ENCODE peak calls at places on chromosomes 7 and 10, in eight cellular contexts. R is hepatocyte; U is neuronal stem cell; I is heart right ventricle; Y is Peyer's patch; P is Panc1; F is lower lobe of right lung; D is CD8-positive, alpha-beta T cell. W is an unnamed sample.

GRCh38 chr7:99828818-99829217 is 1.0 kb downstream of the CYP3A43 start:
- DNase-seq in D (no peak), U (no peak), P (no peak), I (no peak), Y (no peak), R (no peak), F (no peak), W (no peak)

GRCh38 chr10:123298583-123298982 is 144.4 kb downstream of the BUB3 start:
- DNase-seq in I (no peak), U (no peak), Y (no peak), F (no peak), R (no peak), P (no peak), D (no peak), W (no peak)

GRCh38 chr10:32207544-32207943 is 139.4 kb downstream of the EPC1 start:
- DNase-seq in Y (no peak), I (peak), F (peak), P (no peak), U (no peak), R (peak), D (peak), W (no peak)

GRCh38 chr10:6052247-6053221 is 9.6 kb downstream of the IL2RA start:
- DNase-seq in R (no peak), P (no peak), Y (peak), I (no peak), U (no peak), F (no peak), D (peak), W (no peak)

GRCh38 chr7:76191783-76192240 is 9.9 kb upstream of the SRRM3 start:
- DNase-seq in D (no peak), Y (no peak), R (peak), F (no peak), U (no peak), P (no peak), I (no peak), W (peak)

GRCh38 chr7:2165239-2165609 is 67.5 kb downstream of the MAD1L1 start:
- DNase-seq in R (no peak), P (no peak), F (no peak), I (no peak), U (no peak), D (peak), Y (no peak), W (no peak)

GRCh38 chr7:66157060-66157459 is 42.4 kb downstream of the CRCP start:
- DNase-seq in P (no peak), F (no peak), Y (no peak), I (no peak), D (no peak), R (no peak), U (no peak), W (no peak)

GRCh38 chr10:58341947-58342346 is 7.1 kb downstream of the UBE2D1 start:
- DNase-seq in U (no peak), I (no peak), P (no peak), F (no peak), D (no peak), R (no peak), Y (no peak), W (no peak)

GRCh38 chr10:133156674-133157579 is 3.1 kb upstream of the KNDC1 start:
- DNase-seq in Y (no peak), U (no peak), D (no peak), I (no peak), P (no peak), F (no peak), R (no peak), W (no peak)

GRCh38 chr7:130150587-130150986 is 54.6 kb downstream of the TMEM209 start:
- DNase-seq in P (no peak), U (no peak), D (no peak), I (no peak), R (no peak), F (no peak), Y (peak), W (no peak)

GRCh38 chr7:128137096-128137655 is 103.9 kb upstream of the LEP start:
- DNase-seq in P (no peak), U (no peak), I (no peak), Y (no peak), R (peak), F (no peak), D (no peak), W (no peak)

GRCh38 chr10:5527332-5528200 is 2.8 kb downstream of the CALML3 start:
- DNase-seq in I (no peak), Y (no peak), R (no peak), U (no peak), P (no peak), D (no peak), F (peak), W (no peak)

GRCh38 chr10:96043895-96044580 is 655 bp downstream of the CCNJ start:
- DNase-seq in U (peak), Y (peak), P (no peak), F (peak), R (peak), I (peak), D (no peak), W (no peak)

GRCh38 chr10:37780536-37780935 is 76.9 kb downstream of the ZNF248 start:
- DNase-seq in P (no peak), I (no peak), U (no peak), Y (no peak), R (no peak), D (no peak), F (no peak), W (no peak)

GRCh38 chr10:84335516-84335915 is 7.1 kb downstream of the CCSER2 start:
- DNase-seq in R (no peak), U (no peak), D (no peak), I (no peak), F (no peak), P (no peak), Y (no peak), W (no peak)

GRCh38 chr10:125407000-125407502 is 246.7 kb upstream of the CTBP2 start:
- DNase-seq in P (no peak), U (no peak), I (no peak), Y (no peak), D (no peak), R (peak), F (no peak), W (no peak)

GRCh38 chr7:32941996-32942782 is 15.1 kb upstream of the FKBP9 start:
- DNase-seq in P (no peak), U (peak), R (peak), F (peak), I (peak), D (peak), Y (peak), W (no peak)

GRCh38 chr10:114694735-114695134 is 36.7 kb upstream of the ABLIM1 start:
- DNase-seq in I (no peak), P (no peak), F (no peak), U (peak), R (peak), Y (no peak), D (no peak), W (peak)

GRCh38 chr10:116241025-116241424 is 32.0 kb downstream of the GFRA1 start:
- DNase-seq in P (no peak), D (no peak), Y (no peak), U (no peak), R (no peak), F (no peak), I (no peak), W (no peak)

GRCh38 chr10:125028291-125028867 is 86.5 kb downstream of the ZRANB1 start:
- DNase-seq in F (no peak), U (no peak), R (no peak), I (no peak), Y (no peak), P (no peak), D (no peak), W (no peak)

GRCh38 chr7:569071-569855 is 49.6 kb upstream of the PDGFA start:
- DNase-seq in F (peak), P (no peak), R (no peak), U (no peak), Y (no peak), I (no peak), D (no peak), W (no peak)

GRCh38 chr7:568031-568680 is 48.5 kb upstream of the PDGFA start:
- DNase-seq in I (peak), D (no peak), U (no peak), F (peak), Y (no peak), P (no peak), R (no peak), W (no peak)

GRCh38 chr7:569996-570800 is 50.6 kb upstream of the PDGFA start:
- DNase-seq in Y (no peak), I (no peak), F (peak), U (no peak), D (no peak), R (no peak), P (no peak), W (no peak)

GRCh38 chr7:567305-567883 is 47.7 kb upstream of the PDGFA start:
- DNase-seq in I (no peak), Y (no peak), U (no peak), R (no peak), P (no peak), D (no peak), F (no peak), W (no peak)

GRCh38 chr7:568681-569035 is 49.0 kb upstream of the PDGFA start:
- DNase-seq in I (peak), R (peak), F (peak), U (no peak), Y (no peak), P (no peak), D (no peak), W (no peak)
- H3K27ac ChIP-seq in I (peak), R (no peak), F (no peak), U (no peak), Y (no peak), P (no peak), D (no peak), W (no peak)

GRCh38 chr10:13529714-13529973 is 830 bp upstream of the BEND7 start:
- DNase-seq in D (no peak), U (no peak), P (no peak), F (no peak), Y (no peak), R (no peak), I (no peak), W (no peak)
- H3K4me3 ChIP-seq in D (no peak), U (peak), P (no peak), F (peak), Y (peak), R (peak), I (peak), W (no peak)

GRCh38 chr7:136114966-136115762 is 138.0 kb upstream of the MTPN start:
- DNase-seq in F (no peak), I (peak), P (peak), R (peak), D (no peak), Y (peak), U (peak), W (peak)

GRCh38 chr7:136117539-136117938 is 140.4 kb upstream of the MTPN start:
- DNase-seq in R (no peak), U (no peak), F (no peak), I (no peak), D (no peak), Y (no peak), P (no peak), W (no peak)

DNA sequence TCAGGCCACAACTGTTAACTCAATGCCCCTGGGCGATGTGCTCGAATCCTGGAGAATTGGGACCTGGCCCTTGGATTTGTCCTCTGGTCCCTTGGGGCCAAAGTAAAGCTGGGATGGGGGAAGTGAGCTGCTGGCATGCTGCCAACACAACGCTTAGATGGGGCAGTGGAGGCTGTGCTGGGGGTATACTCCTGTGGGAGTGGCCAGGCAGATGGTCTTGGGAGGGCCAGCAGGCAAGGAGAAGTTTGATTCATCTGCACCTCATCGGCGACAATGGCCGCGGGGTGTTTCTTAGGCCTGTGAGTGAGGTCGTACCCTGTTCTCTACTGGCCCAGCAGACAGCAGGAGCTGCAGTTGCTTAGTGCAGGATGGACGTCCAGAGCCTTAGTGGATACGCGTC is 139.0 kb upstream of the MTPN start:
- DNase-seq in P (no peak), U (no peak), Y (no peak), D (no peak), R (no peak), I (no peak), F (no peak), W (no peak)
- H3K27ac ChIP-seq in P (no peak), U (no peak), Y (no peak), D (no peak), R (no peak), I (no peak), F (no peak), W (no peak)

GRCh38 chr10:131982185-131982756 is 548 bp upstream of the BNIP3 start:
- DNase-seq in D (no peak), F (no peak), P (no peak), R (no peak), Y (no peak), U (no peak), I (no peak), W (no peak)
- H3K4me3 ChIP-seq in D (peak), F (peak), P (peak), R (peak), Y (peak), U (peak), I (peak), W (peak)

GRCh38 chr10:109883859-109884771 is 39.2 kb downstream of the XPNPEP1 start:
- DNase-seq in P (peak), Y (peak), D (peak), F (peak), U (peak), I (peak), R (peak), W (peak)

GRCh38 chr10:109882251-109883057 is 40.9 kb downstream of the XPNPEP1 start:
- DNase-seq in U (no peak), F (no peak), I (no peak), R (no peak), D (no peak), Y (no peak), P (no peak), W (no peak)

GRCh38 chr10:109877546-109877945 is 45.8 kb downstream of the XPNPEP1 start:
- DNase-seq in U (no peak), D (no peak), I (no peak), Y (no peak), F (no peak), R (no peak), P (no peak), W (no peak)

GRCh38 chr10:109880886-109881467 is 42.3 kb downstream of the XPNPEP1 start:
- DNase-seq in R (no peak), D (no peak), U (no peak), P (no peak), Y (no peak), I (no peak), F (no peak), W (no peak)

GRCh38 chr10:109881481-109881880 is 41.8 kb downstream of the XPNPEP1 start:
- DNase-seq in R (no peak), D (no peak), F (no peak), U (no peak), I (no peak), Y (no peak), P (no peak), W (no peak)
- H3K27ac ChIP-seq in R (no peak), D (no peak), F (no peak), U (no peak), I (no peak), Y (no peak), P (no peak), W (no peak)

DNA sequence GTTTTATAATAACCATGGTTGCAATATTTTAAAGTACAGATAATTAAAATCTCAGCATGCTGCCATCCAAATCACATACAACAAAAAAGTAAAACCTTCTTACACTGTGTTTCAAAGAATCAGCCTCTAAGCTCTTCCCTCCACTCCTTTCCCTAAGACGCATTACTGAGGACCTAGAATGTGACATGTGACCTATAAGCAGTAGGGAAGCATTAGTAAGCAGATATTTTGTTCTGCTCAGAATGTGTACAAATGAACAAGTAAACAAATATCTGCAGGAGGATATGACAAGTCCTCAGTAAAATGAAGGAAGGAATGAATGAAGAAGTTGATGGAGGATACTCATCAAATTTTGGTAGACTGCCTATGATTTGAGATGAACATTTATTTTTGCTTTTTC is 49.1 kb downstream of the RAB11FIP2 start:
- DNase-seq in U (no peak), R (no peak), F (no peak), I (no peak), P (peak), D (no peak), Y (no peak), W (no peak)
- H3K4me3 ChIP-seq in U (no peak), R (no peak), F (no peak), I (no peak), P (no peak), D (no peak), Y (no peak), W (no peak)

GRCh38 chr10:130655313-130656186 is 519.4 kb downstream of the GLRX3 start:
- DNase-seq in I (no peak), R (no peak), D (no peak), P (no peak), F (no peak), U (no peak), Y (no peak), W (no peak)
- H3K27ac ChIP-seq in I (no peak), R (no peak), D (no peak), P (no peak), F (no peak), U (no peak), Y (no peak), W (no peak)

DNA sequence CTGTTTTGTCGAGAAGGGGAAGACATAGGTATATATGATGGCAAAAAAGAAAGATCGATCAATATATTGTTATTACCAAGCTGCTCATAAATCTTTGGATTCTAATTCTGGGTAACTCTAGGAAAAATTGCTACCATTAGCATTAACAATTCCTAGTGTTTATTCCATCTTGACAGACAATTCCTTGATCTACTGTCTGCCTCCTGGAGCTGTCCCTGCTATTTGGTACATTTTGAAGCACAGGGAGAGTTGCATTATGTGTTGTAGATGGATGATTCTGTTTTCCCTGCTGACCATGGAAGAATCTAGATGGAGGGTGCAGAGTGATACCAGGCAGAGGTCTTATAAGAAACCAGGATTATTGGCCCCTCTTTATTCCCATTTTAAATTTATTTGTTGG is 29.1 kb upstream of the SEM1 start:
- DNase-seq in F (no peak), U (no peak), P (no peak), D (no peak), R (no peak), Y (no peak), I (no peak), W (no peak)
- H3K4me3 ChIP-seq in F (no peak), U (no peak), P (no peak), D (no peak), R (no peak), Y (no peak), I (no peak), W (no peak)

DNA sequence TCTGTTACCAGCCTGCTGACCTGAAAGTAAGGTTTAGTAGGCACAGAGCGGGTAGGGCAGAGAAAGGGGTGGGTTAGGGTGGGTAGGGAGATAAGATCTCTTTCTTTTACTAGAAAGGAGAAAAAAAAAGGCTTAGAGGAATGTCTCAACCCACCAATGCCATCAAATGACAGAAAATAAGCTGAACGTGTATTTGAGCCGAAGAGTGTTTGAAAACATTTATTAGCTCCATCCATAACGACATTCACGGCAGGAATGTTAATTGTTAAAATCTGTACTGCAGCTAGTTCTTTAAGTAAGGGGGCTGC is 63.8 kb upstream of the ARID5B start:
- DNase-seq in F (no peak), U (no peak), Y (no peak), P (no peak), R (peak), D (no peak), I (no peak), W (no peak)
- H3K27ac ChIP-seq in F (peak), U (no peak), Y (no peak), P (peak), R (peak), D (no peak), I (no peak), W (no peak)

W was measured in iPS DF 6.9.